ENCODE peak calls at places on chromosomes 1 and 21, in seven cellular contexts. M is iPS DF 6.9, Z is astrocyte, O is right lobe of liver, S is mesendoderm, A is A549, P is suprapubic skin. W is an unnamed sample.
A peak's percentile ranks its signal among the peaks of the same experiment; 100 is the strongest.

GRCh38 chr1:3423896-3424610 is 30.4 kb upstream of the ARHGEF16 start:
- DNase-seq in M (no peak), Z (no peak), O (no peak), S (no peak), A (no peak), P (no peak), W (no peak)

GRCh38 chr21:39969691-39970364 is 102.6 kb downstream of the PCP4 start:
- DNase-seq in M (no peak), Z (no peak), O (no peak), S (no peak), A (no peak), P (no peak), W (no peak)

GRCh38 chr1:216750031-216750627 is 26.9 kb upstream of the ESRRG start:
- DNase-seq in M (peak; percentile 50), Z (peak; percentile 51), O (no peak), S (peak; percentile 79), A (no peak), P (no peak), W (no peak)

GRCh38 chr1:203776636-203777035 is 11.7 kb downstream of the LAX1 start:
- DNase-seq in M (no peak), Z (no peak), O (no peak), S (no peak), A (no peak), P (no peak), W (no peak)

GRCh38 chr1:117630423-117630998 is 24.7 kb downstream of the TENT5C start:
- DNase-seq in M (no peak), Z (no peak), O (peak; percentile 46), S (no peak), A (no peak), P (peak; percentile 49), W (no peak)

GRCh38 chr21:29351691-29352090 is 53.0 kb downstream of the BACH1 start:
- DNase-seq in M (no peak), Z (peak; percentile 97), O (no peak), S (no peak), A (no peak), P (no peak), W (no peak)

GRCh38 chr21:45004481-45005263 is 64.8 kb downstream of the SLX9 start:
- DNase-seq in M (no peak), Z (peak; percentile 50), O (peak; percentile 12), S (no peak), A (no peak), P (no peak), W (no peak)

GRCh38 chr1:44406761-44407429 is 1.8 kb downstream of the RNF220 start:
- DNase-seq in M (no peak), Z (no peak), O (peak; percentile 24), S (peak; percentile 35), A (no peak), P (peak; percentile 72), W (no peak)

GRCh38 chr21:32459972-32460371 is 47.5 kb downstream of the EVA1C start:
- DNase-seq in M (no peak), Z (no peak), O (no peak), S (no peak), A (no peak), P (no peak), W (no peak)

GRCh38 chr1:230407351-230407750 is 18.8 kb downstream of the PGBD5 start:
- DNase-seq in M (no peak), Z (no peak), O (no peak), S (no peak), A (no peak), P (no peak), W (no peak)

GRCh38 chr1:202694354-202694753 is 15.9 kb downstream of the SYT2 start:
- DNase-seq in M (no peak), Z (no peak), O (no peak), S (no peak), A (no peak), P (no peak), W (no peak)

GRCh38 chr1:37303884-37304574 is 170.4 kb upstream of the ZC3H12A start:
- DNase-seq in M (no peak), Z (no peak), O (no peak), S (no peak), A (no peak), P (no peak), W (no peak)

GRCh38 chr1:31155216-31155806 is 84.4 kb downstream of the NKAIN1 start:
- DNase-seq in M (no peak), Z (peak; percentile 49), O (peak; percentile 75), S (peak; percentile 83), A (peak; percentile 43), P (peak; percentile 82), W (peak; percentile 38)

GRCh38 chr1:231602675-231602984 is 24.0 kb upstream of the DISC1 start:
- DNase-seq in M (no peak), Z (no peak), O (no peak), S (no peak), A (no peak), P (no peak), W (no peak)
- H3K4me1 ChIP-seq in M (no peaks in the 10 kb centered on the region), Z (peaks cover 3% of the 10 kb centered on the region), O (no peaks in the 10 kb centered on the region), S (peaks cover 3% of the 10 kb centered on the region), A (peaks cover 4% of the 10 kb centered on the region), P (peaks cover 28% of the 10 kb centered on the region), W (peaks cover 3% of the 10 kb centered on the region)

GRCh38 chr1:174799136-174799479 is 200.6 kb upstream of the CACYBP start:
- DNase-seq in M (no peak), Z (no peak), O (no peak), S (no peak), A (no peak), P (no peak), W (no peak)
- H3K4me3 ChIP-seq in M (no peak overlapping the region), Z (peak overlapping the region; percentile 83), O (peak overlapping the region; percentile 48), S (no peak overlapping the region), A (no peak overlapping the region), P (peak overlapping the region; percentile 62), W (peak overlapping the region; percentile 72)

GRCh38 chr1:180964056-180964455 is 51.4 kb downstream of the KIAA1614 start:
- DNase-seq in M (no peak), Z (no peak), O (no peak), S (no peak), A (no peak), P (no peak), W (no peak)
- H3K27ac ChIP-seq in M (no peak overlapping the region), Z (no peak overlapping the region), O (no peak overlapping the region), S (no peak overlapping the region), A (no peak overlapping the region), P (no peak overlapping the region), W (no peak overlapping the region)

DNA sequence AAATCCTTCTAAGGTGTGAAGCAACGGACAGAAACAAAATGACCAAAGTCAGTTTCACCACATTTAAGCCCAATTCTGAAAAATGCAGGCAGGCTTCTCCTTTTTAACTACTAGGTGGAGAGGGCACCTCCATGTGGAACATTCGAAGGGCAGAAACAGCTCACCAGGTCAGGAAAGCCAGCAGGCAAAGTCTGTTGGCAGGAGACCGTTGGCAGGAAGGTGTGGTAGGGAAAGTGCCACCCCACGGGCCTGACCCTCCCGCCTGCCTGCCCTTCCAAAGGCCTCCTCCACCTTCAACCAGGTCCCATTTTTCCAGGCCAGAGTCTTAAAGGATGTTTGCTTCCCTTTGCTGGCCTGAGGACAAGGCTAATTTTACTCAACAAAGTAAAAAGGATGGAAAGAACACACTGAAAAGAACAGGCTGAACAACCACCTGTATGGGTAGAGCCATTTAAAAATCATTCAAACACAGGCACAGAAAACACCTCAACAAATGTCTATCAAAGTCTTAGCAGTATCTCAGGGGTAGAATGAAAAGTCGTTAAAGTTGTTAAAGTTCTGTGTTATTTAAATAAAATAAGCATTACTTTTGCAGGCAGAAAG is 26.4 kb downstream of the CAPZB start:
- DNase-seq in M (no peak), Z (no peak), O (peak; percentile 60), S (no peak), A (no peak), P (no peak), W (no peak)
- H3K4me1 ChIP-seq in M (peaks cover 21% of the 10 kb centered on the region), Z (peaks cover 39% of the 10 kb centered on the region), O (no peaks in the 10 kb centered on the region), S (peaks cover 25% of the 10 kb centered on the region), A (no peaks in the 10 kb centered on the region), P (peaks cover 80% of the 10 kb centered on the region), W (peaks cover 93% of the 10 kb centered on the region)

GRCh38 chr1:211698161-211699026 is 23.0 kb upstream of the NEK2 start:
- DNase-seq in M (peak; percentile 39), Z (peak; percentile 29), O (peak; percentile 87), S (peak; percentile 82), A (peak; percentile 81), P (peak; percentile 86), W (peak; percentile 51)
- H3K4me3 ChIP-seq in M (peak overlapping the region; percentile 73), Z (peak overlapping the region; percentile 37), O (peak overlapping the region; percentile 13), S (peak overlapping the region; percentile 45), A (no peak overlapping the region), P (peak overlapping the region; percentile 22), W (peak overlapping the region; percentile 26)

DNA sequence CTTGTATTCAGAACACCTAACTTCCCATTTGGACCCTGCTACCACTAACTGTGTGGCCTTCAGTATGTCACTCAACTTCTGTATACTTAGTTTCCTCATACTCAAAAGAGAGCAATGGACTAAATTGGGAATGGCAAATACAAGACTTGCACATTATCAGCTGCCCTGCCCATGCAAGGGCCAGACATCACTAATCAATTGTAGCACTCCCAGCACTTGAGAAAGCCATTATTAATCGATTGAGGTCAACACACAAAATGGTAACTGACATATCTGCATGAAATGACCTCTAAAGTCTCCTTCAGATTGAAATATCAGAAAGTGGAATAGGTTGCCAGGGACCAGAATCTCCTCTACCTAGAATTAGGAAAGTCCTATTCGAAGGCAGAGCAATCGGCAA is 59.2 kb downstream of the MT1HL1 start:
- DNase-seq in M (no peak), Z (no peak), O (no peak), S (no peak), A (no peak), P (no peak), W (no peak)
- H3K27ac ChIP-seq in M (no peak overlapping the region), Z (no peak overlapping the region), O (no peak overlapping the region), S (no peak overlapping the region), A (no peak overlapping the region), P (no peak overlapping the region), W (no peak overlapping the region)

DNA sequence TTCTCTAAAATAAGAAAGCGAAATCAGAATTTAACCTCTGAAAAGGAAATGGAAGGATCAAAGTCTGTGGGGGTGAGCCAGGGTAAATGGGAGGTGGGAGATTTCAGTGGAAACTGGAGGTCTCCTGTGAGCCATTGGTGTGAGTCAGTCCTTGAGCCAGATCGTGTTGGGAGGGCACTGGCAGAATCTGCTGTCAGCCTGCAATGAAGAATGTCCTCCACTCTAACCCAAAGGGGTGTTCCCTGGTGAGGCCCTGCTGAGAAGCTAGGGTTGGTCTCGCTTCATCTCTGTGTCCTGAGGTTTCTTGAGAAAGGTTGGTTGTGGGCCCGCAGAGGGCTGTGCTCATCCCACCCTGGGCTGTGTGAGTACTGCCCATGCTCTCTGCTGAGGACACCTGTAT is 2.4 kb downstream of the QSOX1 start:
- DNase-seq in M (no peak), Z (peak; percentile 61), O (no peak), S (no peak), A (no peak), P (no peak), W (no peak)
- H3K4me1 ChIP-seq in M (peaks cover 4% of the 10 kb centered on the region), Z (peaks cover 33% of the 10 kb centered on the region), O (peaks cover 25% of the 10 kb centered on the region), S (no peaks in the 10 kb centered on the region), A (peaks cover 21% of the 10 kb centered on the region), P (peaks cover 34% of the 10 kb centered on the region), W (peaks cover 14% of the 10 kb centered on the region)

GRCh38 chr1:246156847-246157246 is 350.2 kb downstream of the SMYD3 start:
- DNase-seq in M (no peak), Z (no peak), O (no peak), S (peak; percentile 13), A (no peak), P (no peak), W (no peak)
- H3K4me3 ChIP-seq in M (no peak overlapping the region), Z (no peak overlapping the region), O (no peak overlapping the region), S (no peak overlapping the region), A (no peak overlapping the region), P (no peak overlapping the region), W (no peak overlapping the region)